ENCODE peak calls at places on chromosomes 4 and X, in four cellular contexts. B is occipital lobe, J is frontal cortex, V is T-cell. Y is an unnamed sample.
A peak's percentile ranks its signal among the peaks of the same experiment; 100 is the strongest.

GRCh38 chr4:143421609-143422008 is 84.9 kb downstream of the GAB1 start:
- DNase-seq in B (no peak), J (no peak), V (no peak), Y (no peak)

GRCh38 chr4:178138491-178138890 is 696.3 kb upstream of the AGA start:
- DNase-seq in B (no peak), J (no peak), V (no peak), Y (no peak)

GRCh38 chr4:71229477-71230257 is 109.2 kb upstream of the SLC4A4 start:
- DNase-seq in B (peak; percentile 43), J (peak; percentile 25), V (no peak), Y (peak; percentile 29)

GRCh38 chr4:38601244-38601915 is 62.6 kb upstream of the KLF3 start:
- DNase-seq in B (no peak), J (no peak), V (no peak), Y (no peak)

GRCh38 chr4:18942874-18943273 is 921.3 kb upstream of the LCORL start:
- DNase-seq in B (no peak), J (no peak), V (no peak), Y (no peak)

GRCh38 chr4:53908661-53909078 is 155.7 kb downstream of the CHIC2 start:
- DNase-seq in B (peak; percentile 10), J (peak; percentile 17), V (no peak), Y (peak; percentile 65)

GRCh38 chr4:148747721-148748268 is 305.6 kb upstream of the NR3C2 start:
- DNase-seq in B (no peak), J (no peak), V (no peak), Y (no peak)

GRCh38 chr4:185115827-185116232 is 27.2 kb upstream of the SLC25A4 start:
- DNase-seq in B (no peak), J (no peak), V (no peak), Y (peak; percentile 25)

GRCh38 chrX:101550362-101550761 is at the start of gene ARMCX1:
- DNase-seq in B (peak; percentile 44), J (peak; percentile 40), V (no peak), Y (peak; percentile 13)

Y was measured in HuH-7.5.